ENCODE peak calls at places on chromosome 18, in ten cellular contexts. E is fibroblast of the aortic adventitia, U is activated T-helper 1 cell treated with Interleukin-2 at 50 U/mL for 16 hours, R is Kasumi-1, B is heart left ventricle, T is HCEC 1CT, W is amygdala, I is KG1, X is aorta, V is IMR-90. O is an unnamed sample.

GRCh38 chr18:58776084-58776483 is 88.6 kb upstream of the ZNF532 start:
- DNase-seq in E (no peak), U (no peak), R (no peak), B (no peak), T (peak; percentile 22), W (no peak), I (no peak), X (no peak), V (peak; percentile 13), O (no peak)

GRCh38 chr18:79575891-79576685 is 103.5 kb upstream of the CTDP1 start:
- DNase-seq in E (peak; percentile 16), U (no peak), R (no peak), B (peak; percentile 86), T (no peak), W (no peak), I (no peak), X (peak; percentile 42), V (peak; percentile 84), O (no peak)

GRCh38 chr18:24118750-24119577 is 19.9 kb upstream of the CABYR start:
- DNase-seq in E (peak; percentile 85), U (peak; percentile 53), R (peak; percentile 69), B (peak; percentile 42), T (peak; percentile 48), W (peak; percentile 61), I (peak; percentile 24), X (peak; percentile 74), V (peak; percentile 73), O (peak; percentile 76)

GRCh38 chr18:5895300-5895885 is at the start of gene TMEM200C:
- DNase-seq in E (no peak), U (no peak), R (no peak), B (peak; percentile 34), T (no peak), W (peak; percentile 15), I (no peak), X (no peak), V (peak; percentile 43), O (no peak)

GRCh38 chr18:48637081-48637990 is 98.5 kb downstream of the CTIF start:
- DNase-seq in E (no peak), U (no peak), R (no peak), B (no peak), T (no peak), W (no peak), I (no peak), X (no peak), V (no peak), O (no peak)

GRCh38 chr18:39167990-39168389 is 1602.4 kb upstream of the CELF4 start:
- DNase-seq in E (no peak), U (no peak), R (no peak), B (no peak), T (no peak), W (no peak), I (no peak), X (no peak), V (no peak), O (no peak)

GRCh38 chr18:31555971-31556747 is 35.5 kb upstream of the TTR start:
- DNase-seq in E (peak; percentile 84), U (no peak), R (peak; percentile 65), B (no peak), T (peak; percentile 49), W (peak; percentile 4), I (peak; percentile 58), X (no peak), V (peak; percentile 70), O (peak; percentile 72)

GRCh38 chr18:58761241-58761969 is 90.1 kb downstream of the MALT1 start:
- DNase-seq in E (no peak), U (no peak), R (no peak), B (peak; percentile 54), T (no peak), W (no peak), I (no peak), X (no peak), V (peak; percentile 40), O (no peak)

GRCh38 chr18:7272268-7273049 is 41.6 kb downstream of the LRRC30 start:
- DNase-seq in E (peak; percentile 65), U (no peak), R (peak; percentile 76), B (peak; percentile 74), T (peak; percentile 71), W (peak; percentile 52), I (peak; percentile 38), X (peak; percentile 78), V (peak; percentile 61), O (peak; percentile 10)

GRCh38 chr18:46623541-46623940 is 33.5 kb downstream of the LOXHD1 start:
- DNase-seq in E (no peak), U (peak; percentile 4), R (peak; percentile 90), B (no peak), T (no peak), W (peak; percentile 22), I (no peak), X (peak; percentile 52), V (no peak), O (no peak)

GRCh38 chr18:24273596-24273995 is 124.0 kb downstream of the OSBPL1A start:
- DNase-seq in E (no peak), U (no peak), R (no peak), B (no peak), T (peak; percentile 27), W (no peak), I (no peak), X (no peak), V (peak; percentile 44), O (peak; percentile 67)

GRCh38 chr18:61639886-61640285 is 252.9 kb downstream of the RNF152 start:
- DNase-seq in E (no peak), U (no peak), R (no peak), B (no peak), T (no peak), W (no peak), I (no peak), X (no peak), V (peak; percentile 58), O (no peak)

GRCh38 chr18:3712485-3712884 is 262.5 kb downstream of the TGIF1 start:
- DNase-seq in E (no peak), U (no peak), R (no peak), B (no peak), T (no peak), W (no peak), I (no peak), X (no peak), V (no peak), O (no peak)

GRCh38 chr18:7038330-7038846 is 79.2 kb downstream of the LAMA1 start:
- DNase-seq in E (peak; percentile 88), U (no peak), R (no peak), B (peak; percentile 80), T (peak; percentile 91), W (peak; percentile 16), I (no peak), X (peak; percentile 79), V (peak; percentile 99), O (peak; percentile 4)

GRCh38 chr18:79544386-79544963 is 135.1 kb upstream of the CTDP1 start:
- DNase-seq in E (no peak), U (no peak), R (no peak), B (no peak), T (no peak), W (no peak), I (no peak), X (peak; percentile 21), V (no peak), O (no peak)

GRCh38 chr18:56112013-56112749 is 524.2 kb upstream of the TCF4 start:
- DNase-seq in E (peak; percentile 53), U (no peak), R (no peak), B (no peak), T (peak; percentile 33), W (no peak), I (no peak), X (no peak), V (peak; percentile 75), O (no peak)

GRCh38 chr18:48804856-48805610 is 145.7 kb downstream of the SMAD7 start:
- DNase-seq in E (no peak), U (no peak), R (no peak), B (peak; percentile 21), T (no peak), W (no peak), I (no peak), X (peak; percentile 38), V (no peak), O (no peak)

GRCh38 chr18:54294274-54294673 is 25.0 kb downstream of the POLI start:
- DNase-seq in E (no peak), U (no peak), R (no peak), B (no peak), T (no peak), W (no peak), I (no peak), X (no peak), V (no peak), O (no peak)

GRCh38 chr18:49394191-49394590 is 66.3 kb downstream of the DYM start:
- DNase-seq in E (no peak), U (no peak), R (no peak), B (no peak), T (no peak), W (no peak), I (no peak), X (no peak), V (no peak), O (no peak)

GRCh38 chr18:55003695-55004094 is 44.4 kb upstream of the CCDC68 start:
- DNase-seq in E (no peak), U (no peak), R (no peak), B (no peak), T (no peak), W (no peak), I (no peak), X (no peak), V (no peak), O (no peak)

GRCh38 chr18:52370841-52371240 is 30.8 kb downstream of the DCC start:
- DNase-seq in E (no peak), U (no peak), R (no peak), B (no peak), T (no peak), W (no peak), I (no peak), X (no peak), V (no peak), O (no peak)

GRCh38 chr18:79851489-79851888 is 53.8 kb downstream of the KCNG2 start:
- DNase-seq in E (no peak), U (no peak), R (no peak), B (no peak), T (no peak), W (no peak), I (no peak), X (no peak), V (no peak), O (no peak)

GRCh38 chr18:515838-516237 is 15.3 kb upstream of the COLEC12 start:
- DNase-seq in E (no peak), U (no peak), R (no peak), B (no peak), T (no peak), W (no peak), I (no peak), X (no peak), V (no peak), O (no peak)

GRCh38 chr18:49014605-49015267 is 64.0 kb upstream of the SMAD7 start:
- DNase-seq in E (no peak), U (no peak), R (no peak), B (no peak), T (no peak), W (no peak), I (no peak), X (no peak), V (no peak), O (no peak)

GRCh38 chr18:21242141-21243040 is at the start of gene GREB1L:
- DNase-seq in E (peak; percentile 22), U (no peak), R (peak; percentile 34), B (peak; percentile 74), T (peak; percentile 11), W (peak; percentile 48), I (no peak), X (peak; percentile 68), V (no peak), O (no peak)

GRCh38 chr18:26734760-26735159 is 130.7 kb downstream of the AQP4 start:
- DNase-seq in E (no peak), U (no peak), R (no peak), B (no peak), T (no peak), W (no peak), I (no peak), X (no peak), V (no peak), O (no peak)

GRCh38 chr18:55582325-55582724 is 5.7 kb downstream of the TCF4 start:
- DNase-seq in E (no peak), U (no peak), R (no peak), B (no peak), T (no peak), W (no peak), I (no peak), X (no peak), V (no peak), O (no peak)

GRCh38 chr18:41974661-41975286 is 19.7 kb downstream of the PIK3C3 start:
- DNase-seq in E (no peak), U (no peak), R (no peak), B (no peak), T (no peak), W (no peak), I (no peak), X (no peak), V (no peak), O (no peak)

O was measured in LoVo.